ENCODE peak calls at places on chromosome 21, in eight cellular contexts. One of them, this sample, is unnamed.

GRCh38 chr21:44713846-44714245 is 2.5 kb upstream of the TSPEAR start:
- DNase-seq in GM20000: no peak
- DNase-seq in left lobe of liver: peak
- DNase-seq in GM12864: no peak
- DNase-seq in CD4-positive, alpha-beta T cell: no peak
- DNase-seq in stimulated activated CD8-positive, alpha-beta memory T cell treated with anti-CD3 and anti-CD28 coated beads, Interleukin-12 subunit alpha, Interleukin-12 subunit beta, amount 100 ng/mL, for 1 hour: no peak
- DNase-seq in Calu3: no peak
- DNase-seq in dorsolateral prefrontal cortex: no peak
- DNase-seq in this sample: no peak

GRCh38 chr21:28822882-28823335 is 169.8 kb downstream of the LTN1 start:
- DNase-seq in GM20000: no peak
- DNase-seq in left lobe of liver: no peak
- DNase-seq in GM12864: no peak
- DNase-seq in CD4-positive, alpha-beta T cell: no peak
- DNase-seq in stimulated activated CD8-positive, alpha-beta memory T cell treated with anti-CD3 and anti-CD28 coated beads, Interleukin-12 subunit alpha, Interleukin-12 subunit beta, amount 100 ng/mL, for 1 hour: no peak
- DNase-seq in Calu3: no peak
- DNase-seq in dorsolateral prefrontal cortex: no peak
- DNase-seq in this sample: no peak

GRCh38 chr21:45326834-45327457 is 39.3 kb upstream of the POFUT2 start:
- DNase-seq in GM20000: no peak
- DNase-seq in left lobe of liver: no peak
- DNase-seq in GM12864: peak
- DNase-seq in CD4-positive, alpha-beta T cell: no peak
- DNase-seq in stimulated activated CD8-positive, alpha-beta memory T cell treated with anti-CD3 and anti-CD28 coated beads, Interleukin-12 subunit alpha, Interleukin-12 subunit beta, amount 100 ng/mL, for 1 hour: no peak
- DNase-seq in Calu3: no peak
- DNase-seq in dorsolateral prefrontal cortex: no peak
- DNase-seq in this sample: no peak

GRCh38 chr21:42118121-42118795 is 47.1 kb downstream of the UMODL1 start:
- DNase-seq in GM20000: no peak
- DNase-seq in left lobe of liver: no peak
- DNase-seq in GM12864: no peak
- DNase-seq in CD4-positive, alpha-beta T cell: no peak
- DNase-seq in stimulated activated CD8-positive, alpha-beta memory T cell treated with anti-CD3 and anti-CD28 coated beads, Interleukin-12 subunit alpha, Interleukin-12 subunit beta, amount 100 ng/mL, for 1 hour: no peak
- DNase-seq in Calu3: no peak
- DNase-seq in dorsolateral prefrontal cortex: no peak
- DNase-seq in this sample: no peak

GRCh38 chr21:42527489-42528158 is 14.0 kb downstream of the SLC37A1 start:
- DNase-seq in GM20000: peak
- DNase-seq in left lobe of liver: peak
- DNase-seq in GM12864: peak
- DNase-seq in CD4-positive, alpha-beta T cell: peak
- DNase-seq in stimulated activated CD8-positive, alpha-beta memory T cell treated with anti-CD3 and anti-CD28 coated beads, Interleukin-12 subunit alpha, Interleukin-12 subunit beta, amount 100 ng/mL, for 1 hour: no peak
- DNase-seq in Calu3: no peak
- DNase-seq in dorsolateral prefrontal cortex: no peak
- DNase-seq in this sample: no peak

GRCh38 chr21:44849616-44850130 is 23.8 kb downstream of the PTTG1IP start:
- DNase-seq in GM20000: no peak
- DNase-seq in left lobe of liver: no peak
- DNase-seq in GM12864: no peak
- DNase-seq in CD4-positive, alpha-beta T cell: no peak
- DNase-seq in stimulated activated CD8-positive, alpha-beta memory T cell treated with anti-CD3 and anti-CD28 coated beads, Interleukin-12 subunit alpha, Interleukin-12 subunit beta, amount 100 ng/mL, for 1 hour: no peak
- DNase-seq in Calu3: no peak
- DNase-seq in dorsolateral prefrontal cortex: no peak
- DNase-seq in this sample: no peak

GRCh38 chr21:42751866-42752265 is 98.4 kb downstream of the PDE9A start:
- DNase-seq in GM20000: no peak
- DNase-seq in left lobe of liver: no peak
- DNase-seq in GM12864: no peak
- DNase-seq in CD4-positive, alpha-beta T cell: no peak
- DNase-seq in stimulated activated CD8-positive, alpha-beta memory T cell treated with anti-CD3 and anti-CD28 coated beads, Interleukin-12 subunit alpha, Interleukin-12 subunit beta, amount 100 ng/mL, for 1 hour: no peak
- DNase-seq in Calu3: no peak
- DNase-seq in dorsolateral prefrontal cortex: no peak
- DNase-seq in this sample: no peak

GRCh38 chr21:42047821-42048613 is 23.1 kb upstream of the UMODL1 start:
- DNase-seq in GM20000: no peak
- DNase-seq in left lobe of liver: no peak
- DNase-seq in GM12864: no peak
- DNase-seq in CD4-positive, alpha-beta T cell: no peak
- DNase-seq in stimulated activated CD8-positive, alpha-beta memory T cell treated with anti-CD3 and anti-CD28 coated beads, Interleukin-12 subunit alpha, Interleukin-12 subunit beta, amount 100 ng/mL, for 1 hour: no peak
- DNase-seq in Calu3: no peak
- DNase-seq in dorsolateral prefrontal cortex: no peak
- DNase-seq in this sample: no peak

GRCh38 chr21:41501919-41502318 is 6.0 kb downstream of the TMPRSS2 start:
- DNase-seq in GM20000: no peak
- DNase-seq in left lobe of liver: no peak
- DNase-seq in GM12864: no peak
- DNase-seq in CD4-positive, alpha-beta T cell: no peak
- DNase-seq in stimulated activated CD8-positive, alpha-beta memory T cell treated with anti-CD3 and anti-CD28 coated beads, Interleukin-12 subunit alpha, Interleukin-12 subunit beta, amount 100 ng/mL, for 1 hour: no peak
- DNase-seq in Calu3: no peak
- DNase-seq in dorsolateral prefrontal cortex: no peak
- DNase-seq in this sample: no peak

GRCh38 chr21:29098156-29098555 is 24.7 kb upstream of the CCT8 start:
- DNase-seq in GM20000: no peak
- DNase-seq in left lobe of liver: no peak
- DNase-seq in GM12864: no peak
- DNase-seq in CD4-positive, alpha-beta T cell: no peak
- DNase-seq in stimulated activated CD8-positive, alpha-beta memory T cell treated with anti-CD3 and anti-CD28 coated beads, Interleukin-12 subunit alpha, Interleukin-12 subunit beta, amount 100 ng/mL, for 1 hour: no peak
- DNase-seq in Calu3: no peak
- DNase-seq in dorsolateral prefrontal cortex: no peak
- DNase-seq in this sample: no peak

GRCh38 chr21:30839304-30839703 is 9.7 kb upstream of the KRTAP7-1 start:
- DNase-seq in GM20000: peak
- DNase-seq in left lobe of liver: no peak
- DNase-seq in GM12864: no peak
- DNase-seq in CD4-positive, alpha-beta T cell: no peak
- DNase-seq in stimulated activated CD8-positive, alpha-beta memory T cell treated with anti-CD3 and anti-CD28 coated beads, Interleukin-12 subunit alpha, Interleukin-12 subunit beta, amount 100 ng/mL, for 1 hour: no peak
- DNase-seq in Calu3: no peak
- DNase-seq in dorsolateral prefrontal cortex: no peak
- DNase-seq in this sample: no peak

GRCh38 chr21:31218830-31219608 is 125.0 kb downstream of the TIAM1 start:
- DNase-seq in GM20000: no peak
- DNase-seq in left lobe of liver: no peak
- DNase-seq in GM12864: no peak
- DNase-seq in CD4-positive, alpha-beta T cell: no peak
- DNase-seq in stimulated activated CD8-positive, alpha-beta memory T cell treated with anti-CD3 and anti-CD28 coated beads, Interleukin-12 subunit alpha, Interleukin-12 subunit beta, amount 100 ng/mL, for 1 hour: no peak
- DNase-seq in Calu3: no peak
- DNase-seq in dorsolateral prefrontal cortex: no peak
- DNase-seq in this sample: no peak

GRCh38 chr21:46551636-46552241 is 53.1 kb downstream of the S100B start:
- DNase-seq in GM20000: no peak
- DNase-seq in left lobe of liver: peak
- DNase-seq in GM12864: no peak
- DNase-seq in CD4-positive, alpha-beta T cell: peak
- DNase-seq in stimulated activated CD8-positive, alpha-beta memory T cell treated with anti-CD3 and anti-CD28 coated beads, Interleukin-12 subunit alpha, Interleukin-12 subunit beta, amount 100 ng/mL, for 1 hour: no peak
- DNase-seq in Calu3: no peak
- DNase-seq in dorsolateral prefrontal cortex: no peak
- DNase-seq in this sample: no peak

GRCh38 chr21:42191978-42192595 is 26.9 kb upstream of the ABCG1 start:
- DNase-seq in GM20000: no peak
- DNase-seq in left lobe of liver: no peak
- DNase-seq in GM12864: no peak
- DNase-seq in CD4-positive, alpha-beta T cell: no peak
- DNase-seq in stimulated activated CD8-positive, alpha-beta memory T cell treated with anti-CD3 and anti-CD28 coated beads, Interleukin-12 subunit alpha, Interleukin-12 subunit beta, amount 100 ng/mL, for 1 hour: no peak
- DNase-seq in Calu3: no peak
- DNase-seq in dorsolateral prefrontal cortex: no peak
- DNase-seq in this sample: no peak

GRCh38 chr21:37783016-37783415 is 133.2 kb downstream of the KCNJ6 start:
- DNase-seq in GM20000: no peak
- DNase-seq in left lobe of liver: no peak
- DNase-seq in GM12864: no peak
- DNase-seq in CD4-positive, alpha-beta T cell: no peak
- DNase-seq in stimulated activated CD8-positive, alpha-beta memory T cell treated with anti-CD3 and anti-CD28 coated beads, Interleukin-12 subunit alpha, Interleukin-12 subunit beta, amount 100 ng/mL, for 1 hour: no peak
- DNase-seq in Calu3: no peak
- DNase-seq in dorsolateral prefrontal cortex: no peak
- DNase-seq in this sample: no peak

GRCh38 chr21:36769051-36769867 is 70.3 kb downstream of the SIM2 start:
- DNase-seq in GM20000: no peak
- DNase-seq in left lobe of liver: no peak
- DNase-seq in GM12864: no peak
- DNase-seq in CD4-positive, alpha-beta T cell: no peak
- DNase-seq in stimulated activated CD8-positive, alpha-beta memory T cell treated with anti-CD3 and anti-CD28 coated beads, Interleukin-12 subunit alpha, Interleukin-12 subunit beta, amount 100 ng/mL, for 1 hour: no peak
- DNase-seq in Calu3: no peak
- DNase-seq in dorsolateral prefrontal cortex: no peak
- DNase-seq in this sample: no peak

GRCh38 chr21:30305136-30305535 is 15.0 kb downstream of the KRTAP26-1 start:
- DNase-seq in GM20000: no peak
- DNase-seq in left lobe of liver: no peak
- DNase-seq in GM12864: no peak
- DNase-seq in CD4-positive, alpha-beta T cell: no peak
- DNase-seq in stimulated activated CD8-positive, alpha-beta memory T cell treated with anti-CD3 and anti-CD28 coated beads, Interleukin-12 subunit alpha, Interleukin-12 subunit beta, amount 100 ng/mL, for 1 hour: no peak
- DNase-seq in Calu3: no peak
- DNase-seq in dorsolateral prefrontal cortex: no peak
- DNase-seq in this sample: no peak

GRCh38 chr21:38343691-38344090 is 86.9 kb downstream of the KCNJ15 start:
- DNase-seq in GM20000: no peak
- DNase-seq in left lobe of liver: peak
- DNase-seq in GM12864: no peak
- DNase-seq in CD4-positive, alpha-beta T cell: no peak
- DNase-seq in stimulated activated CD8-positive, alpha-beta memory T cell treated with anti-CD3 and anti-CD28 coated beads, Interleukin-12 subunit alpha, Interleukin-12 subunit beta, amount 100 ng/mL, for 1 hour: no peak
- DNase-seq in Calu3: peak
- DNase-seq in dorsolateral prefrontal cortex: no peak
- DNase-seq in this sample: no peak

GRCh38 chr21:35399706-35400105 is 350.6 kb upstream of the RUNX1 start:
- DNase-seq in GM20000: no peak
- DNase-seq in left lobe of liver: no peak
- DNase-seq in GM12864: no peak
- DNase-seq in CD4-positive, alpha-beta T cell: no peak
- DNase-seq in stimulated activated CD8-positive, alpha-beta memory T cell treated with anti-CD3 and anti-CD28 coated beads, Interleukin-12 subunit alpha, Interleukin-12 subunit beta, amount 100 ng/mL, for 1 hour: no peak
- DNase-seq in Calu3: no peak
- DNase-seq in dorsolateral prefrontal cortex: no peak
- DNase-seq in this sample: no peak

GRCh38 chr21:9753943-9754342 is 767.4 kb upstream of the TPTE start:
- DNase-seq in GM20000: no peak
- DNase-seq in left lobe of liver: no peak
- DNase-seq in GM12864: no peak
- DNase-seq in CD4-positive, alpha-beta T cell: no peak
- DNase-seq in stimulated activated CD8-positive, alpha-beta memory T cell treated with anti-CD3 and anti-CD28 coated beads, Interleukin-12 subunit alpha, Interleukin-12 subunit beta, amount 100 ng/mL, for 1 hour: no peak
- DNase-seq in Calu3: no peak
- DNase-seq in dorsolateral prefrontal cortex: no peak
- DNase-seq in this sample: no peak

GRCh38 chr21:21682172-21682571 is 684.0 kb downstream of the NCAM2 start:
- DNase-seq in GM20000: no peak
- DNase-seq in left lobe of liver: no peak
- DNase-seq in GM12864: no peak
- DNase-seq in CD4-positive, alpha-beta T cell: no peak
- DNase-seq in stimulated activated CD8-positive, alpha-beta memory T cell treated with anti-CD3 and anti-CD28 coated beads, Interleukin-12 subunit alpha, Interleukin-12 subunit beta, amount 100 ng/mL, for 1 hour: no peak
- DNase-seq in Calu3: no peak
- DNase-seq in dorsolateral prefrontal cortex: no peak
- DNase-seq in this sample: no peak

GRCh38 chr21:39510240-39510639 is 58.5 kb downstream of the SH3BGR start:
- DNase-seq in GM20000: no peak
- DNase-seq in left lobe of liver: no peak
- DNase-seq in GM12864: no peak
- DNase-seq in CD4-positive, alpha-beta T cell: no peak
- DNase-seq in stimulated activated CD8-positive, alpha-beta memory T cell treated with anti-CD3 and anti-CD28 coated beads, Interleukin-12 subunit alpha, Interleukin-12 subunit beta, amount 100 ng/mL, for 1 hour: no peak
- DNase-seq in Calu3: no peak
- DNase-seq in dorsolateral prefrontal cortex: no peak
- DNase-seq in this sample: no peak

GRCh38 chr21:24955275-24955961 is 651.9 kb downstream of the MRPL39 start:
- DNase-seq in GM20000: peak
- DNase-seq in left lobe of liver: no peak
- DNase-seq in GM12864: peak
- DNase-seq in CD4-positive, alpha-beta T cell: no peak
- DNase-seq in stimulated activated CD8-positive, alpha-beta memory T cell treated with anti-CD3 and anti-CD28 coated beads, Interleukin-12 subunit alpha, Interleukin-12 subunit beta, amount 100 ng/mL, for 1 hour: no peak
- DNase-seq in Calu3: no peak
- DNase-seq in dorsolateral prefrontal cortex: no peak
- DNase-seq in this sample: no peak